ENCODE peak calls at places on chromosomes 1 and 21, in six cellular contexts. Q is heart left ventricle; D is substantia nigra; T is activated CD4-positive, CD25-positive, alpha-beta regulatory T cell treated with anti-CD3 and anti-CD28 coated beads, Interleukin-2, amount 50 U/mL, for 16 hours; P is NCI-H1694 treated with DMSO at 0.1 percent for 48 hours; Y is upper lobe of right lung. U is an unnamed sample.

GRCh38 chr1:166164995-166165660 is 1.7 kb downstream of the FAM78B start:
- DNase-seq in Q (peak), D (no peak), T (no peak), P (peak), Y (peak), U (peak)

GRCh38 chr1:235866207-235866912 is at the start of gene LYST:
- DNase-seq in Q (peak), D (peak), T (no peak), P (peak), Y (peak), U (peak)

GRCh38 chr21:36893581-36893980 is 72.9 kb downstream of the HLCS start:
- DNase-seq in Q (no peak), D (no peak), T (no peak), P (no peak), Y (no peak), U (no peak)

GRCh38 chr1:36115931-36116330 is 9.1 kb downstream of the COL8A2 start:
- DNase-seq in Q (no peak), D (no peak), T (no peak), P (no peak), Y (no peak), U (no peak)

GRCh38 chr21:38756746-38757145 is 49.0 kb upstream of the ETS2 start:
- DNase-seq in Q (no peak), D (no peak), T (no peak), P (no peak), Y (no peak), U (no peak)

GRCh38 chr1:7583291-7584096 is 187.6 kb upstream of the VAMP3 start:
- DNase-seq in Q (no peak), D (no peak), T (no peak), P (no peak), Y (no peak), U (peak)

GRCh38 chr1:209823143-209824041 is 4.4 kb upstream of the UTP25 start:
- DNase-seq in Q (no peak), D (no peak), T (no peak), P (peak), Y (no peak), U (no peak)

GRCh38 chr1:150981177-150981804 is 801 bp upstream of the ANXA9 start:
- DNase-seq in Q (no peak), D (no peak), T (no peak), P (no peak), Y (peak), U (no peak)

U was measured in sciatic nerve.